ENCODE peak calls at places on chromosomes 12 and 14, in ten cellular contexts. B is GM23248, L is HepG2, N is cardiac muscle cell, W is ovary, Y is neural progenitor cell, C is IMR-90, X is K562, A is heart left ventricle, O is fibroblast of lung. F is an unnamed sample.

GRCh38 chr14:69069020-69069421 is 83.9 kb downstream of the DCAF5 start:
- DNase-seq in L (no peak), Y (no peak), N (peak; percentile 44), X (peak; percentile 19), W (no peak), C (peak; percentile 93), O (peak; percentile 82), A (no peak), B (peak; percentile 92), F (no peak)

GRCh38 chr12:52614381-52615207 is 3.8 kb downstream of the KRT73 start:
- DNase-seq in O (no peak), Y (no peak), A (no peak), L (no peak), X (no peak), W (no peak), C (no peak), N (no peak), B (no peak), F (no peak)

GRCh38 chr12:29253916-29254625 is 105.0 kb downstream of the FAR2 start:
- DNase-seq in B (no peak), L (no peak), N (peak; percentile 36), A (no peak), X (no peak), O (no peak), C (no peak), Y (no peak), W (no peak), F (no peak)

GRCh38 chr12:112905451-112906089 is 1.2 kb upstream of the OAS1 start:
- DNase-seq in Y (no peak), C (no peak), L (no peak), O (no peak), W (no peak), X (no peak), B (peak; percentile 22), N (no peak), A (no peak), F (no peak)

GRCh38 chr14:103607039-103607668 is 21.9 kb upstream of the KLC1 start:
- DNase-seq in W (peak; percentile 79), L (no peak), A (peak; percentile 88), C (peak; percentile 92), B (peak; percentile 87), X (peak; percentile 46), O (peak; percentile 96), N (peak; percentile 96), Y (peak; percentile 64), F (peak; percentile 48)

GRCh38 chr12:79151956-79152355 is 287.4 kb downstream of the SYT1 start:
- DNase-seq in A (no peak), N (no peak), Y (no peak), C (peak; percentile 84), L (no peak), X (no peak), O (peak; percentile 28), B (no peak), W (no peak), F (no peak)

GRCh38 chr12:120119395-120119973 is 2.9 kb upstream of the RAB35 start:
- DNase-seq in Y (no peak), W (no peak), X (no peak), O (peak; percentile 71), L (peak; percentile 36), B (peak; percentile 76), N (no peak), A (no peak), C (peak; percentile 90), F (no peak)

GRCh38 chr12:101779626-101780025 is 40.4 kb upstream of the SYCP3 start:
- DNase-seq in A (no peak), C (no peak), Y (no peak), X (no peak), L (no peak), B (no peak), N (no peak), O (no peak), W (no peak), F (no peak)

GRCh38 chr14:21070083-21070609 is at the start of gene ARHGEF40:
- DNase-seq in C (peak; percentile 33), A (peak; percentile 84), W (no peak), B (peak; percentile 79), X (peak; percentile 81), O (peak; percentile 41), N (peak; percentile 66), L (no peak), Y (peak; percentile 84), F (peak; percentile 78)

GRCh38 chr14:90740081-90740480 is 76.1 kb downstream of the TTC7B start:
- DNase-seq in Y (no peak), C (no peak), A (no peak), B (no peak), O (no peak), L (no peak), N (no peak), X (no peak), W (no peak), F (peak; percentile 70)

GRCh38 chr14:32201816-32202467 is at the start of gene RNU6-7:
- DNase-seq in X (no peak), L (peak; percentile 61), B (peak; percentile 27), A (peak; percentile 24), O (peak; percentile 64), Y (peak; percentile 66), N (peak; percentile 28), C (peak; percentile 17), W (peak; percentile 72), F (peak; percentile 29)

DNA sequence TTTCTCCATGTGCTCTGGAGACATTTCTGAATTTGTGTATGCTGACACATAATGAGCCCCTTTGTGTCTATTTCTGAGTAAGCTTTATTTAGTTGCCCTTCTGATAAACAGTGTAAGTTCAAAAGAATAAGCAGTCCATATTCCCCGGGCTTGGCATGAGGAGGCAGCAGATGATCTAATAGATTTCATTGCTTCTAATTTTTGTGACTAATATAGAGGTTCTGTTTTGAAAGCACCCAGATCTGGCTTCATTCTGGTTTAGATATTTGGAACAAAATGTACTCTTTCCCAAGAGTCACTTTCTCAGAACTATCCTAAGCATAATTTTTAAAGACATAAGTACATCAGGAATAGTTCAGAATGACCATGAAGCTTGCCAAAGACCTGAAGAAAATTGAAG is 290.9 kb downstream of the BTG1 start:
- DNase-seq in N (peak; percentile 48), B (peak; percentile 63), C (peak; percentile 40), L (no peak), X (no peak), O (peak; percentile 93), W (no peak), Y (no peak), A (no peak), F (no peak)
- H3K4me3 ChIP-seq in N (no peak overlapping the region), B (no peak overlapping the region), C (no peak overlapping the region), L (no peak overlapping the region), X (no peak overlapping the region), O (no peak overlapping the region), W (no peak overlapping the region), Y (no peak overlapping the region), A (no peak overlapping the region), F (no peak overlapping the region)

GRCh38 chr12:46389130-46389616 is 16.6 kb upstream of the SLC38A2 start:
- DNase-seq in A (no peak), W (no peak), N (peak; percentile 99), Y (no peak), X (no peak), C (peak; percentile 87), L (no peak), B (peak; percentile 86), O (peak; percentile 99), F (no peak)
- H3K4me1 ChIP-seq in A (peaks cover 52% of the 10 kb centered on the region), W (peaks cover 14% of the 10 kb centered on the region), N (peaks cover 49% of the 10 kb centered on the region), Y (peaks cover 46% of the 10 kb centered on the region), X (peaks cover 41% of the 10 kb centered on the region), C (peaks cover 22% of the 10 kb centered on the region), L (peaks cover 94% of the 10 kb centered on the region), B (peaks cover 83% of the 10 kb centered on the region), O (peaks cover 49% of the 10 kb centered on the region), F (peaks cover 25% of the 10 kb centered on the region)

GRCh38 chr14:101583709-101584048 is 22.4 kb downstream of the DIO3 start:
- DNase-seq in B (no peak), N (no peak), O (no peak), W (no peak), Y (no peak), L (no peak), C (no peak), A (no peak), X (no peak), F (no peak)
- H3K36me3 ChIP-seq in B (no peaks in the 10 kb centered on the region), N (no peaks in the 10 kb centered on the region), O (no peaks in the 10 kb centered on the region), W (no peaks in the 10 kb centered on the region), Y (no peaks in the 10 kb centered on the region), L (no peaks in the 10 kb centered on the region), C (no peaks in the 10 kb centered on the region), A (no peaks in the 10 kb centered on the region), X (no peaks in the 10 kb centered on the region), F (no peaks in the 10 kb centered on the region)

GRCh38 chr12:48199784-48200198 is 3.3 kb downstream of the OR10AD1 start:
- DNase-seq in N (peak; percentile 57), O (peak; percentile 62), B (peak; percentile 37), C (peak; percentile 68), L (no peak), Y (no peak), X (no peak), W (no peak), A (no peak), F (no peak)
- H3K4me3 ChIP-seq in N (no peak overlapping the region), O (no peak overlapping the region), B (peak overlapping the region; percentile 85), C (no peak overlapping the region), L (no peak overlapping the region), Y (no peak overlapping the region), X (peak overlapping the region; percentile 73), W (no peak overlapping the region), A (peak overlapping the region; percentile 82), F (no peak overlapping the region)

GRCh38 chr14:65071544-65071943 is 30.8 kb downstream of the MAX start:
- DNase-seq in Y (no peak), W (no peak), A (peak; percentile 46), X (no peak), B (no peak), L (no peak), N (no peak), O (no peak), C (no peak), F (no peak)
- H3K4me1 ChIP-seq in Y (no peaks in the 10 kb centered on the region), W (peaks cover 3% of the 10 kb centered on the region), A (peaks cover 60% of the 10 kb centered on the region), X (peaks cover 27% of the 10 kb centered on the region), B (no peaks in the 10 kb centered on the region), L (peaks cover 22% of the 10 kb centered on the region), N (peaks cover 23% of the 10 kb centered on the region), O (no peaks in the 10 kb centered on the region), C (no peaks in the 10 kb centered on the region), F (peaks cover 29% of the 10 kb centered on the region)

GRCh38 chr12:49024543-49024942 is 6.0 kb upstream of the PRKAG1 start:
- DNase-seq in Y (no peak), W (no peak), A (no peak), O (no peak), C (no peak), B (no peak), X (no peak), L (no peak), N (no peak), F (no peak)
- H3K36me3 ChIP-seq in Y (peaks cover 2% of the 10 kb centered on the region), W (no peaks in the 10 kb centered on the region), A (peaks cover 25% of the 10 kb centered on the region), O (peaks cover 32% of the 10 kb centered on the region), C (peaks cover 73% of the 10 kb centered on the region), B (peaks cover 33% of the 10 kb centered on the region), X (peaks cover 91% of the 10 kb centered on the region), L (peaks cover 69% of the 10 kb centered on the region), N (peaks cover 67% of the 10 kb centered on the region), F (peaks cover 53% of the 10 kb centered on the region)

GRCh38 chr12:12350868-12351463 is 924 bp upstream of the MANSC1 start:
- DNase-seq in O (no peak), B (no peak), C (peak; percentile 26), A (no peak), N (peak; percentile 6), Y (peak; percentile 64), X (no peak), W (no peak), L (peak; percentile 97), F (no peak)
- H3K4me3 ChIP-seq in O (peak overlapping the region; percentile 52), B (peak overlapping the region; percentile 81), C (no peak overlapping the region), A (peak overlapping the region; percentile 90), N (no peak overlapping the region), Y (peak overlapping the region; percentile 74), X (no peak overlapping the region), W (no peak overlapping the region), L (peak overlapping the region; percentile 83), F (no peak overlapping the region)

F was measured in body of pancreas.